ENCODE peak calls at places on chromosome 11, in seven cellular contexts. One of them, this sample, is unnamed.

GRCh38 chr11:122706261-122706660 is 50.7 kb downstream of the UBASH3B start:
- DNase-seq in IMR-90: peak
- DNase-seq in DND-41: no peak
- DNase-seq in endothelial cell of umbilical vein: no peak
- DNase-seq in fibroblast of lung: peak
- DNase-seq in PC-9: no peak
- DNase-seq in hepatocyte: peak
- DNase-seq in this sample: no peak

GRCh38 chr11:8309862-8310261 is 46.2 kb upstream of the LMO1 start:
- DNase-seq in IMR-90: no peak
- DNase-seq in DND-41: no peak
- DNase-seq in endothelial cell of umbilical vein: no peak
- DNase-seq in fibroblast of lung: no peak
- DNase-seq in PC-9: no peak
- DNase-seq in hepatocyte: no peak
- DNase-seq in this sample: no peak

GRCh38 chr11:2092956-2093412 is 46.2 kb downstream of the IGF2 start:
- DNase-seq in IMR-90: peak
- DNase-seq in DND-41: peak
- DNase-seq in endothelial cell of umbilical vein: no peak
- DNase-seq in fibroblast of lung: peak
- DNase-seq in PC-9: peak
- DNase-seq in hepatocyte: no peak
- DNase-seq in this sample: no peak

GRCh38 chr11:66718320-66718971 is 10.6 kb downstream of the SPTBN2 start:
- DNase-seq in IMR-90: no peak
- DNase-seq in DND-41: no peak
- DNase-seq in endothelial cell of umbilical vein: no peak
- DNase-seq in fibroblast of lung: no peak
- DNase-seq in PC-9: peak
- DNase-seq in hepatocyte: peak
- DNase-seq in this sample: no peak

GRCh38 chr11:23134627-23135026 is 274.4 kb upstream of the CCDC179 start:
- DNase-seq in IMR-90: no peak
- DNase-seq in DND-41: no peak
- DNase-seq in endothelial cell of umbilical vein: no peak
- DNase-seq in fibroblast of lung: no peak
- DNase-seq in PC-9: no peak
- DNase-seq in hepatocyte: no peak
- DNase-seq in this sample: no peak

GRCh38 chr11:14417975-14418374 is 59.0 kb upstream of the RRAS2 start:
- DNase-seq in IMR-90: peak
- DNase-seq in DND-41: no peak
- DNase-seq in endothelial cell of umbilical vein: no peak
- DNase-seq in fibroblast of lung: peak
- DNase-seq in PC-9: no peak
- DNase-seq in hepatocyte: no peak
- DNase-seq in this sample: no peak

GRCh38 chr11:97367406-97368083 is 977.7 kb downstream of the JRKL start:
- DNase-seq in IMR-90: no peak
- DNase-seq in DND-41: no peak
- DNase-seq in endothelial cell of umbilical vein: no peak
- DNase-seq in fibroblast of lung: no peak
- DNase-seq in PC-9: no peak
- DNase-seq in hepatocyte: no peak
- DNase-seq in this sample: no peak

GRCh38 chr11:61580292-61580888 is 486 bp downstream of the SYT7 start:
- DNase-seq in IMR-90: no peak
- DNase-seq in DND-41: no peak
- DNase-seq in endothelial cell of umbilical vein: no peak
- DNase-seq in fibroblast of lung: no peak
- DNase-seq in PC-9: peak
- DNase-seq in hepatocyte: peak
- DNase-seq in this sample: no peak

GRCh38 chr11:105000797-105001196 is 22.2 kb downstream of the CASP5 start:
- DNase-seq in IMR-90: no peak
- DNase-seq in DND-41: peak
- DNase-seq in endothelial cell of umbilical vein: peak
- DNase-seq in fibroblast of lung: no peak
- DNase-seq in PC-9: no peak
- DNase-seq in hepatocyte: no peak
- DNase-seq in this sample: peak

GRCh38 chr11:36478700-36479329 is 31.3 kb downstream of the TRAF6 start:
- DNase-seq in IMR-90: peak
- DNase-seq in DND-41: peak
- DNase-seq in endothelial cell of umbilical vein: peak
- DNase-seq in fibroblast of lung: peak
- DNase-seq in PC-9: peak
- DNase-seq in hepatocyte: peak
- DNase-seq in this sample: peak

GRCh38 chr11:110715541-110715940 is 3.3 kb upstream of the ARHGAP20 start:
- DNase-seq in IMR-90: peak
- DNase-seq in DND-41: no peak
- DNase-seq in endothelial cell of umbilical vein: no peak
- DNase-seq in fibroblast of lung: peak
- DNase-seq in PC-9: no peak
- DNase-seq in hepatocyte: no peak
- DNase-seq in this sample: no peak

GRCh38 chr11:8267831-8268529 is 4.3 kb upstream of the LMO1 start:
- DNase-seq in IMR-90: no peak
- DNase-seq in DND-41: no peak
- DNase-seq in endothelial cell of umbilical vein: no peak
- DNase-seq in fibroblast of lung: peak
- DNase-seq in PC-9: no peak
- DNase-seq in hepatocyte: no peak
- DNase-seq in this sample: no peak

GRCh38 chr11:8354622-8355417 is 91.1 kb upstream of the LMO1 start:
- DNase-seq in IMR-90: no peak
- DNase-seq in DND-41: no peak
- DNase-seq in endothelial cell of umbilical vein: no peak
- DNase-seq in fibroblast of lung: peak
- DNase-seq in PC-9: peak
- DNase-seq in hepatocyte: no peak
- DNase-seq in this sample: no peak

GRCh38 chr11:65425971-65426838 is 3.6 kb downstream of the NEAT1 start:
- DNase-seq in IMR-90: peak
- DNase-seq in DND-41: no peak
- DNase-seq in endothelial cell of umbilical vein: peak
- DNase-seq in fibroblast of lung: peak
- DNase-seq in PC-9: no peak
- DNase-seq in hepatocyte: peak
- DNase-seq in this sample: peak

GRCh38 chr11:32794439-32794838 is at the start of gene CCDC73:
- DNase-seq in IMR-90: no peak
- DNase-seq in DND-41: no peak
- DNase-seq in endothelial cell of umbilical vein: no peak
- DNase-seq in fibroblast of lung: no peak
- DNase-seq in PC-9: no peak
- DNase-seq in hepatocyte: no peak
- DNase-seq in this sample: no peak

GRCh38 chr11:19200410-19201201 is 1.2 kb downstream of the CSRP3 start:
- DNase-seq in IMR-90: peak
- DNase-seq in DND-41: no peak
- DNase-seq in endothelial cell of umbilical vein: peak
- DNase-seq in fibroblast of lung: peak
- DNase-seq in PC-9: peak
- DNase-seq in hepatocyte: no peak
- DNase-seq in this sample: no peak

GRCh38 chr11:19199766-19200165 is 2.0 kb downstream of the CSRP3 start:
- DNase-seq in IMR-90: no peak
- DNase-seq in DND-41: no peak
- DNase-seq in endothelial cell of umbilical vein: peak
- DNase-seq in fibroblast of lung: peak
- DNase-seq in PC-9: no peak
- DNase-seq in hepatocyte: peak
- DNase-seq in this sample: no peak

GRCh38 chr11:19199037-19199436 is 2.7 kb downstream of the CSRP3 start:
- DNase-seq in IMR-90: no peak
- DNase-seq in DND-41: no peak
- DNase-seq in endothelial cell of umbilical vein: no peak
- DNase-seq in fibroblast of lung: no peak
- DNase-seq in PC-9: no peak
- DNase-seq in hepatocyte: no peak
- DNase-seq in this sample: no peak

GRCh38 chr11:19196458-19196857 is 5.3 kb downstream of the CSRP3 start:
- DNase-seq in IMR-90: no peak
- DNase-seq in DND-41: no peak
- DNase-seq in endothelial cell of umbilical vein: no peak
- DNase-seq in fibroblast of lung: no peak
- DNase-seq in PC-9: peak
- DNase-seq in hepatocyte: no peak
- DNase-seq in this sample: no peak

GRCh38 chr11:19201737-19202605 is at the start of gene CSRP3:
- DNase-seq in IMR-90: peak
- DNase-seq in DND-41: no peak
- DNase-seq in endothelial cell of umbilical vein: no peak
- DNase-seq in fibroblast of lung: peak
- DNase-seq in PC-9: no peak
- DNase-seq in hepatocyte: no peak
- DNase-seq in this sample: no peak
- H3K4me3 ChIP-seq in IMR-90: no peak
- H3K4me3 ChIP-seq in DND-41: no peak
- H3K4me3 ChIP-seq in endothelial cell of umbilical vein: no peak
- H3K4me3 ChIP-seq in fibroblast of lung: no peak
- H3K4me3 ChIP-seq in PC-9: no peak
- H3K4me3 ChIP-seq in hepatocyte: no peak
- H3K4me3 ChIP-seq in this sample: no peak

GRCh38 chr11:12864316-12865156 is 144.6 kb upstream of the RASSF10 start:
- DNase-seq in IMR-90: peak
- DNase-seq in DND-41: no peak
- DNase-seq in endothelial cell of umbilical vein: peak
- DNase-seq in fibroblast of lung: peak
- DNase-seq in PC-9: peak
- DNase-seq in hepatocyte: peak
- DNase-seq in this sample: no peak
- H2AFZ ChIP-seq in IMR-90: no peak
- H2AFZ ChIP-seq in DND-41: no peak
- H2AFZ ChIP-seq in endothelial cell of umbilical vein: no peak
- H2AFZ ChIP-seq in fibroblast of lung: no peak
- H2AFZ ChIP-seq in PC-9: no peak
- H2AFZ ChIP-seq in hepatocyte: no peak
- H2AFZ ChIP-seq in this sample: no peak

GRCh38 chr11:57277845-57278720 is 41.0 kb upstream of the APLNR start:
- DNase-seq in IMR-90: peak
- DNase-seq in DND-41: peak
- DNase-seq in endothelial cell of umbilical vein: peak
- DNase-seq in fibroblast of lung: peak
- DNase-seq in PC-9: peak
- DNase-seq in hepatocyte: peak
- DNase-seq in this sample: peak
- H3K4me3 ChIP-seq in IMR-90: peak
- H3K4me3 ChIP-seq in DND-41: no peak
- H3K4me3 ChIP-seq in endothelial cell of umbilical vein: no peak
- H3K4me3 ChIP-seq in fibroblast of lung: peak
- H3K4me3 ChIP-seq in PC-9: peak
- H3K4me3 ChIP-seq in hepatocyte: no peak
- H3K4me3 ChIP-seq in this sample: no peak

GRCh38 chr11:85935751-85936150 is 80.6 kb downstream of the CCDC83 start:
- DNase-seq in IMR-90: no peak
- DNase-seq in DND-41: no peak
- DNase-seq in endothelial cell of umbilical vein: no peak
- DNase-seq in fibroblast of lung: no peak
- DNase-seq in PC-9: no peak
- DNase-seq in hepatocyte: no peak
- DNase-seq in this sample: no peak

GRCh38 chr11:85937838-85938237 is 82.7 kb downstream of the CCDC83 start:
- DNase-seq in IMR-90: no peak
- DNase-seq in DND-41: no peak
- DNase-seq in endothelial cell of umbilical vein: no peak
- DNase-seq in fibroblast of lung: no peak
- DNase-seq in PC-9: no peak
- DNase-seq in hepatocyte: no peak
- DNase-seq in this sample: no peak

GRCh38 chr11:85939099-85940015 is 84.2 kb downstream of the CCDC83 start:
- DNase-seq in IMR-90: no peak
- DNase-seq in DND-41: no peak
- DNase-seq in endothelial cell of umbilical vein: no peak
- DNase-seq in fibroblast of lung: no peak
- DNase-seq in PC-9: no peak
- DNase-seq in hepatocyte: no peak
- DNase-seq in this sample: no peak

GRCh38 chr11:85930879-85931366 is 75.7 kb downstream of the CCDC83 start:
- DNase-seq in IMR-90: no peak
- DNase-seq in DND-41: no peak
- DNase-seq in endothelial cell of umbilical vein: no peak
- DNase-seq in fibroblast of lung: no peak
- DNase-seq in PC-9: no peak
- DNase-seq in hepatocyte: peak
- DNase-seq in this sample: no peak

DNA sequence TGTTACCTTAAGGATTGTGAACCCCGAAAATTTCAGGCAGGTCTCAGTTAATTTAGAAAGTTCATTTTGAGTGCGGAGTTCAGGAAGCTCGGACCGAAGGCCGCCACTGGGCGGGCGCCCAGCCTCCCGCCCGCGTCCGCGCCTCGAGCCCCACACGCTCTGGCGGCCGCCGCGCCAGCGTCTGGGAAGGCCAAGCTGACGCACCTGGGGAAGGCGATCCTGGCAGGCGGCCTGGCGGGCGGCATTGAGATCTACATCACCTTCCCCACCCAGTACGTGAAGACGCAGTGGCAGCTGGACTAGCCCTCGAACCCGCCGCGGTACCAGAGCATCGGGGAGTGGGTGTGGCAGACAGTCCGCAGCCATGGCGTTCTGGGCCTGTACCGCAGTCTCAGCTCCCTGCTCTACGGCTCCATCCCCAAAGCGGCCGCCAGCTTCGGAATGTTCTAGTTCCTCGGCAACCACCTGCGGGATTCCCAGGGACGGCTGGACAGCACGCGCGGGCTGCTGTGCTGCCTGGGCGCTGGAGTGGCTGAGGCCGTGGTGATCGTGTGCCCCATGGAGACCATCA is 79.5 kb downstream of the CCDC83 start:
- DNase-seq in IMR-90: no peak
- DNase-seq in DND-41: no peak
- DNase-seq in endothelial cell of umbilical vein: no peak
- DNase-seq in fibroblast of lung: peak
- DNase-seq in PC-9: no peak
- DNase-seq in hepatocyte: no peak
- DNase-seq in this sample: no peak
- H2AFZ ChIP-seq in IMR-90: no peak
- H2AFZ ChIP-seq in DND-41: no peak
- H2AFZ ChIP-seq in endothelial cell of umbilical vein: peak
- H2AFZ ChIP-seq in fibroblast of lung: peak
- H2AFZ ChIP-seq in PC-9: no peak
- H2AFZ ChIP-seq in hepatocyte: no peak
- H2AFZ ChIP-seq in this sample: no peak

GRCh38 chr11:48028909-48029685 is 48.7 kb downstream of the PTPRJ start:
- DNase-seq in IMR-90: peak
- DNase-seq in DND-41: no peak
- DNase-seq in endothelial cell of umbilical vein: peak
- DNase-seq in fibroblast of lung: peak
- DNase-seq in PC-9: no peak
- DNase-seq in hepatocyte: no peak
- DNase-seq in this sample: peak
- H3K4me3 ChIP-seq in IMR-90: no peak
- H3K4me3 ChIP-seq in DND-41: no peak
- H3K4me3 ChIP-seq in endothelial cell of umbilical vein: no peak
- H3K4me3 ChIP-seq in fibroblast of lung: no peak
- H3K4me3 ChIP-seq in PC-9: no peak
- H3K4me3 ChIP-seq in hepatocyte: no peak
- H3K4me3 ChIP-seq in this sample: peak